ENCODE peak calls at places on chromosomes 11 and 22, in seven cellular contexts. V, Q, A, T, Z, L and M are unnamed samples.

GRCh38 chr11:218815-219593 is 11.5 kb downstream of the RIC8A start:
- DNase-seq in V (no peak), Q (no peak), A (peak), T (no peak), Z (no peak), L (peak), M (no peak)

GRCh38 chr22:32661296-32661695 is 140.2 kb upstream of the TIMP3 start:
- DNase-seq in V (no peak), Q (peak), A (peak), T (peak), Z (no peak), L (no peak), M (peak)

GRCh38 chr11:68692115-68692514 is 7.8 kb downstream of the GAL start:
- DNase-seq in V (no peak), Q (no peak), A (peak), T (no peak), Z (no peak), L (peak), M (no peak)

GRCh38 chr11:16179668-16180067 is 176.7 kb downstream of the SOX6 start:
- DNase-seq in V (no peak), Q (no peak), A (no peak), T (no peak), Z (no peak), L (no peak), M (no peak)

GRCh38 chr11:122633219-122633829 is 22.2 kb upstream of the UBASH3B start:
- DNase-seq in V (no peak), Q (peak), A (peak), T (peak), Z (peak), L (peak), M (peak)

GRCh38 chr11:30282289-30282631 is 40.6 kb upstream of the ARL14EP start:
- DNase-seq in V (no peak), Q (no peak), A (no peak), T (no peak), Z (peak), L (no peak), M (no peak)

GRCh38 chr22:20865869-20866445 is 7.2 kb downstream of the SNAP29 start:
- DNase-seq in V (no peak), Q (no peak), A (no peak), T (no peak), Z (no peak), L (no peak), M (no peak)

GRCh38 chr11:18526521-18527296 is at the start of gene TSG101:
- DNase-seq in V (peak), Q (peak), A (peak), T (peak), Z (peak), L (peak), M (peak)

GRCh38 chr22:29621761-29622526 is 18.5 kb downstream of the NF2 start:
- DNase-seq in V (no peak), Q (no peak), A (no peak), T (no peak), Z (no peak), L (no peak), M (peak)

GRCh38 chr11:17738350-17739207 is 4.0 kb downstream of the KCNC1 start:
- DNase-seq in V (peak), Q (peak), A (peak), T (no peak), Z (no peak), L (peak), M (no peak)

GRCh38 chr22:32781695-32782094 is 19.8 kb upstream of the TIMP3 start:
- DNase-seq in V (no peak), Q (no peak), A (no peak), T (no peak), Z (no peak), L (no peak), M (no peak)

GRCh38 chr22:28869736-28870135 is 13.6 kb upstream of the ZNRF3 start:
- DNase-seq in V (no peak), Q (no peak), A (no peak), T (no peak), Z (no peak), L (no peak), M (no peak)

GRCh38 chr11:33375688-33376311 is 118.6 kb downstream of the HIPK3 start:
- DNase-seq in V (no peak), Q (peak), A (no peak), T (no peak), Z (no peak), L (peak), M (no peak)

GRCh38 chr11:116948375-116948774 is 111.0 kb upstream of the APOA1 start:
- DNase-seq in V (no peak), Q (no peak), A (no peak), T (no peak), Z (no peak), L (no peak), M (peak)

GRCh38 chr11:61913699-61914395 is 3.5 kb downstream of the RAB3IL1 start:
- DNase-seq in V (no peak), Q (no peak), A (peak), T (no peak), Z (no peak), L (no peak), M (no peak)

GRCh38 chr11:76596652-76597051 is 73.9 kb downstream of the LRRC32 start:
- DNase-seq in V (no peak), Q (no peak), A (no peak), T (no peak), Z (no peak), L (peak), M (no peak)

GRCh38 chr11:118921929-118922744 is 3.6 kb downstream of the BCL9L start:
- DNase-seq in V (peak), Q (no peak), A (peak), T (peak), Z (no peak), L (peak), M (peak)

GRCh38 chr11:126193038-126193478 is 18.4 kb downstream of the RPUSD4 start:
- DNase-seq in V (no peak), Q (no peak), A (no peak), T (no peak), Z (no peak), L (no peak), M (no peak)

GRCh38 chr11:74397531-74398243 is 546 bp downstream of the PGM2L1 start:
- DNase-seq in V (peak), Q (peak), A (no peak), T (peak), Z (peak), L (peak), M (peak)

GRCh38 chr11:12112150-12112520 is 1.7 kb downstream of the MICAL2 start:
- DNase-seq in V (no peak), Q (no peak), A (no peak), T (no peak), Z (no peak), L (no peak), M (no peak)

GRCh38 chr11:127420139-127420538 is 419.6 kb upstream of the KIRREL3 start:
- DNase-seq in V (no peak), Q (no peak), A (no peak), T (no peak), Z (no peak), L (no peak), M (no peak)

GRCh38 chr22:42376721-42377177 is 55.5 kb downstream of the NFAM1 start:
- DNase-seq in V (peak), Q (peak), A (peak), T (peak), Z (no peak), L (peak), M (no peak)

GRCh38 chr11:116267146-116267545 is 505.6 kb downstream of the BUD13 start:
- DNase-seq in V (no peak), Q (no peak), A (no peak), T (no peak), Z (no peak), L (no peak), M (no peak)

GRCh38 chr11:82174610-82175009 is 559.1 kb downstream of the FAM181B start:
- DNase-seq in V (no peak), Q (no peak), A (no peak), T (no peak), Z (no peak), L (peak), M (peak)

GRCh38 chr22:25404556-25404922 is 159.9 kb upstream of the GRK3 start:
- DNase-seq in V (peak), Q (no peak), A (peak), T (peak), Z (no peak), L (peak), M (no peak)

GRCh38 chr22:46649176-46650077 is 29.2 kb downstream of the GRAMD4 start:
- DNase-seq in V (no peak), Q (no peak), A (no peak), T (peak), Z (no peak), L (no peak), M (peak)

GRCh38 chr22:27754247-27754887 is 47.2 kb downstream of the MN1 start:
- DNase-seq in V (no peak), Q (no peak), A (no peak), T (peak), Z (no peak), L (no peak), M (peak)

GRCh38 chr11:70612459-70613141 is 214.3 kb downstream of the CTTN start:
- DNase-seq in V (no peak), Q (no peak), A (no peak), T (no peak), Z (no peak), L (no peak), M (no peak)

GRCh38 chr11:100709233-100709999 is 22.3 kb downstream of the ARHGAP42 start:
- DNase-seq in V (no peak), Q (no peak), A (no peak), T (no peak), Z (no peak), L (no peak), M (peak)

GRCh38 chr11:104163100-104164027 is 583 bp downstream of the PDGFD start:
- DNase-seq in V (peak), Q (peak), A (no peak), T (peak), Z (no peak), L (peak), M (peak)

GRCh38 chr11:47506363-47506762 is 46.6 kb downstream of the CELF1 start:
- DNase-seq in V (no peak), Q (no peak), A (no peak), T (no peak), Z (no peak), L (no peak), M (no peak)

GRCh38 chr11:47507016-47507631 is 45.8 kb downstream of the CELF1 start:
- DNase-seq in V (no peak), Q (no peak), A (no peak), T (no peak), Z (no peak), L (no peak), M (no peak)

GRCh38 chr11:47507868-47508594 is 44.9 kb downstream of the CELF1 start:
- DNase-seq in V (no peak), Q (no peak), A (no peak), T (no peak), Z (no peak), L (no peak), M (no peak)

GRCh38 chr11:47510231-47510630 is 42.7 kb downstream of the CELF1 start:
- DNase-seq in V (no peak), Q (no peak), A (no peak), T (no peak), Z (no peak), L (no peak), M (peak)

DNA sequence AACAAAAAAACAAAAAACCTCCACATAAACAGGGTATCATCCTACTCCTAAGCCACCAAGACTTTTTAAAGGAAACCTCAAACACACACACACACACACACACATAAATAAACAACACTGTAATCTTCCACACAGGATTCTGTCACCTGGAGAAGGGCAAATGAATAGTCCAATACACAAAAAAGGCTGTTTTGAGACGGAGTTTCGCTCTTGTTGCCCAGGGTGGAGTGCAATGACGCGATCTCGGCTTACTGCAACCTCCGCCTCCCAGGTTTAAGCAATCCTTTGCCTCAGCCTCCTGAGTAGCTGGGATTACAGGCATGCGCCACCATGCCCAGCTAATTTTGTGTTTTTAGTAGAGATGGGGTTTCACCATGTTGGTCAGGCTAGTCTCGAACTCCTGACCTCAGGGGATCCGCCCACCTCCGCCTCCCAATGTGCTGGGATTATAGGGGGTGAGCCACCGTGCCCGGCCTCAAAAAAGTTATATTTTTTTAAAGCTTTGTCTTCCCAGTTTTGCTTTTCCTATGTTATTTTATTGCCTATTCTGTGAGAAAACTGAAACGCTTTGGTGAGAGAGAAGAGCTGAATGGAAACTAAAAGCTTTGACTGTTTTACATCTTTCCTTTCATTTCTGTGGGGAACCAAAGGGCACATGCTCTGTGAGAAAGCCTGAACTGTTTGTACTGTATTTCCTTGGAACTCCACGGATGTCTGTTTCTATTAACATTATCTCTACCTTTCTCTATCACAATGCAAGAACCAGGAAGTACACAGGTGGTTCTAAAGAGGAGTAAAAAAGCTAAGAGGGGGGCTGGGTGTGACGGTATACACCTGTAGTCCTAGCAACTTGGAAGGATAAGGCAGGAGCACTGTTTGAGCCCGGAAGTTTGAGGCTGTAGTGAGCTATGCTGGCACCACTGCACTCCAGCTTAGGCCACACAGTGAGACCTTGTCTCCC is 44.1 kb downstream of the CELF1 start:
- DNase-seq in V (peak), Q (no peak), A (no peak), T (no peak), Z (no peak), L (no peak), M (no peak)
- H3K4me3 ChIP-seq in V (no peak), Q (no peak), A (no peak), T (no peak), Z (no peak), L (peak), M (no peak)

GRCh38 chr22:48579035-48579914 is 1248.4 kb downstream of the BRD1 start:
- DNase-seq in V (no peak), Q (peak), A (no peak), T (peak), Z (no peak), L (no peak), M (no peak)
- H3K4me3 ChIP-seq in V (no peak), Q (no peak), A (no peak), T (no peak), Z (no peak), L (no peak), M (no peak)

GRCh38 chr11:75403983-75404658 is 4.8 kb downstream of the RPS3 start:
- DNase-seq in V (no peak), Q (no peak), A (no peak), T (no peak), Z (no peak), L (no peak), M (no peak)
- H3K4me3 ChIP-seq in V (no peak), Q (no peak), A (no peak), T (no peak), Z (no peak), L (peak), M (no peak)

GRCh38 chr22:39244496-39245129 is at the start of gene PDGFB:
- DNase-seq in V (peak), Q (no peak), A (no peak), T (peak), Z (no peak), L (peak), M (no peak)

GRCh38 chr22:39244073-39244495 is 698 bp downstream of the PDGFB start:
- DNase-seq in V (no peak), Q (no peak), A (no peak), T (no peak), Z (no peak), L (peak), M (no peak)

GRCh38 chr22:39246690-39247332 is 2.0 kb upstream of the PDGFB start:
- DNase-seq in V (no peak), Q (no peak), A (no peak), T (no peak), Z (no peak), L (no peak), M (no peak)

GRCh38 chr22:39246217-39246616 is 1.4 kb upstream of the PDGFB start:
- DNase-seq in V (no peak), Q (no peak), A (no peak), T (no peak), Z (no peak), L (no peak), M (no peak)

DNA sequence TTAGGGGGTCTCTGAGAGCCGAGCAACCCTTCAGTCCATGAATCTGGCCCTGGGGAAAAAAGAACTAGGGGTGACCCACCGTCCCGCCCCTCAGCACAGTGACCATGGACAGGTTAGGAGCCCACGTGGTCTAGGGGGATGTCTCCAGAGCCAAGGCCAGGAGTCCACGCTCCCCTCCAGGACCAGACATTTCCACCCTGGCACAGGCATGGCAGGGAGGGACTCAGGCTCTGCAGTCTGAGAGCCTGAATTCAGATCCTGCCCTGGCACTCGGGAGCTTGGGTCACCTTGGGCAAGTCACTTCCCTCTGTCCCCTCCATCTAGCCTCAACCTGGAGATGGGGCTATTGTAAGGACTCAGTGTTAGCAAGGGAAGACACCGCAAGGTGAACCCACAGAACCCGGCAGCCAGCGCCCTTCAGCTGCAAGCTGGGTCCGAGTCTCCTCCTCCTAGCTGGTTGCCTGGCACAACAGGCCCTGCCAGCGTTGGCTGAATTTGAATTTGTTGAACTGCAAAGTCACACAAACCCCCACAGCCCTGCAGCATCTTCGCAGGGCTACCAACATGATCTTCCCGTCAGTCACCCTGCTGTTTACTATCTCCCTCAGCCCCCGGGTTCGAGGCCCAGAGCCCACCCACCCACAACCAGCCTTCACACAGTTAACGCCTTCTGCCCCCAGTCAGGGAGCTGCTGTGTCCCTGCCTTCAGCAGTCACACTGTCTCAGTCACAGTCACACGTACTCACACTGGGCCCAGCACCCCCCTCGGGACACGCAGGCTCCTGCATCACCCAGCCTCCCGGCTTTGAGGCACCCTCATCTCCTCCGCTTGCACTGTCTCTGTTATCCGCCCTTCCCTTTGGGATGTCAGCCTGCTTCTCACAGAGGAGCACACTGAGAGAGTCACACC is 603 bp upstream of the PDGFB start:
- DNase-seq in V (no peak), Q (no peak), A (no peak), T (no peak), Z (no peak), L (no peak), M (no peak)
- H3K4me3 ChIP-seq in V (no peak), Q (peak), A (no peak), T (peak), Z (no peak), L (no peak), M (no peak)

GRCh38 chr11:130148927-130149326 is 10.7 kb upstream of the ST14 start:
- DNase-seq in V (no peak), Q (no peak), A (no peak), T (no peak), Z (no peak), L (no peak), M (no peak)
- H3K4me3 ChIP-seq in V (no peak), Q (no peak), A (no peak), T (no peak), Z (no peak), L (no peak), M (no peak)